ENCODE peak calls at places on chromosomes 16 and 17, in five cellular contexts. H, Z, N, X and A are unnamed samples.
A peak's percentile ranks its signal among the peaks of the same experiment; 100 is the strongest.

GRCh38 chr17:15920758-15921239 is 24.1 kb upstream of the ADORA2B start:
- DNase-seq in N (peak; percentile 81), Z (peak; percentile 100), X (no peak), H (no peak), A (peak; percentile 86)

GRCh38 chr17:17077861-17078732 is 35.8 kb downstream of the MPRIP start:
- DNase-seq in X (peak; percentile 78), N (peak; percentile 83), H (no peak), Z (no peak), A (no peak)

GRCh38 chr17:82884341-82884871 is 44.6 kb upstream of the ZNF750 start:
- DNase-seq in X (no peak), H (no peak), Z (no peak), N (no peak), A (no peak)

GRCh38 chr17:39677581-39678339 is 9.5 kb downstream of the PNMT start:
- DNase-seq in N (no peak), H (no peak), Z (peak; percentile 75), X (no peak), A (no peak)

GRCh38 chr16:64711026-64711425 is 410.8 kb downstream of the CDH11 start:
- DNase-seq in N (no peak), Z (peak; percentile 84), X (no peak), H (no peak), A (peak; percentile 64)

GRCh38 chr17:74437702-74438101 is 5.8 kb downstream of the GPRC5C start:
- DNase-seq in H (no peak), N (no peak), Z (no peak), X (no peak), A (no peak)

GRCh38 chr16:87465306-87465705 is 27.5 kb downstream of the ZCCHC14 start:
- DNase-seq in Z (peak; percentile 83), N (peak; percentile 95), H (no peak), X (peak; percentile 69), A (peak; percentile 77)

GRCh38 chr16:85652431-85653221 is 36.1 kb downstream of the GINS2 start:
- DNase-seq in Z (peak; percentile 72), H (no peak), N (no peak), X (peak; percentile 52), A (no peak)

GRCh38 chr16:615122-615521 is 15.7 kb upstream of the WFIKKN1 start:
- DNase-seq in H (no peak), X (no peak), N (no peak), Z (no peak), A (no peak)